ENCODE peak calls at places on chromosomes 1 and 21, in five cellular contexts. B is psoas muscle, F is epithelial cell of esophagus, X is left ventricle myocardium inferior, L is cardiac muscle cell. W is an unnamed sample.

GRCh38 chr1:81690881-81691453 is 109.8 kb upstream of the ADGRL2 start:
- DNase-seq in B (no peak), L (no peak), X (no peak), F (no peak), W (no peak)

GRCh38 chr1:30816211-30817082 is 58.9 kb upstream of the LAPTM5 start:
- DNase-seq in X (peak; percentile 44), L (peak; percentile 74), F (peak; percentile 90), B (peak; percentile 33), W (no peak)

GRCh38 chr1:44775930-44776748 is 799 bp downstream of the RPS8 start:
- DNase-seq in B (no peak), X (no peak), L (peak; percentile 15), F (peak; percentile 30), W (peak; percentile 53)

GRCh38 chr1:228084325-228084724 is 1.8 kb downstream of the ARF1 start:
- DNase-seq in F (peak; percentile 86), B (peak; percentile 7), L (no peak), X (no peak), W (peak; percentile 66)

GRCh38 chr1:7471836-7472235 is 299.3 kb upstream of the VAMP3 start:
- DNase-seq in L (no peak), X (no peak), B (no peak), F (peak; percentile 27), W (no peak)

GRCh38 chr1:205927247-205927646 is 16.0 kb downstream of the SLC26A9 start:
- DNase-seq in F (no peak), L (no peak), X (no peak), B (no peak), W (no peak)

GRCh38 chr1:169595764-169596711 is 9.8 kb upstream of the F5 start:
- DNase-seq in L (peak; percentile 80), F (peak; percentile 77), B (no peak), X (no peak), W (peak; percentile 56)

GRCh38 chr1:167428418-167428817 is 89.9 kb downstream of the CD247 start:
- DNase-seq in B (no peak), F (no peak), L (no peak), X (no peak), W (no peak)

GRCh38 chr1:2543543-2544092 is 12.6 kb upstream of the TNFRSF14 start:
- DNase-seq in F (no peak), L (peak; percentile 46), X (no peak), B (no peak), W (peak; percentile 18)

GRCh38 chr1:170593612-170594011 is 61.6 kb downstream of the GORAB start:
- DNase-seq in X (no peak), L (no peak), F (no peak), B (no peak), W (no peak)

GRCh38 chr21:37742532-37742931 is 173.7 kb downstream of the KCNJ6 start:
- DNase-seq in L (no peak), B (no peak), X (no peak), F (peak; percentile 37), W (no peak)

GRCh38 chr1:38287036-38287435 is 240.4 kb upstream of the POU3F1 start:
- DNase-seq in F (peak; percentile 11), B (no peak), L (no peak), X (no peak), W (no peak)

GRCh38 chr1:167797005-167797404 is 75.2 kb downstream of the MPZL1 start:
- DNase-seq in B (peak; percentile 75), X (peak; percentile 76), F (peak; percentile 98), L (peak; percentile 77), W (no peak)

GRCh38 chr21:41899431-41900202 is 20.5 kb upstream of the PRDM15 start:
- DNase-seq in F (no peak), L (no peak), B (no peak), X (no peak), W (no peak)

GRCh38 chr21:26949830-26950229 is 17.1 kb downstream of the ADAMTS5 start:
- DNase-seq in B (no peak), X (no peak), L (no peak), F (no peak), W (no peak)

GRCh38 chr1:209927466-209927865 is 10.6 kb upstream of the SYT14 start:
- DNase-seq in X (no peak), B (no peak), L (no peak), F (no peak), W (no peak)

GRCh38 chr21:39660191-39660590 is 47.5 kb downstream of the B3GALT5 start:
- DNase-seq in X (peak; percentile 35), B (no peak), L (no peak), F (no peak), W (no peak)

GRCh38 chr1:145708063-145708462 is 895 bp upstream of the PDZK1 start:
- DNase-seq in F (no peak), L (no peak), B (no peak), X (no peak), W (peak; percentile 47)

GRCh38 chr1:109239580-109240068 is 9.7 kb upstream of the CELSR2 start:
- DNase-seq in X (no peak), B (no peak), F (peak; percentile 87), L (peak; percentile 67), W (peak; percentile 51)

GRCh38 chr1:159869173-159869572 is 6.7 kb upstream of the VSIG8 start:
- DNase-seq in L (no peak), X (no peak), B (no peak), F (peak; percentile 88), W (no peak)

GRCh38 chr21:16358021-16358420 is 628.2 kb downstream of the USP25 start:
- DNase-seq in L (no peak), X (no peak), F (no peak), B (no peak), W (no peak)

GRCh38 chr1:229781453-229781852 is 155.4 kb downstream of the URB2 start:
- DNase-seq in X (no peak), L (no peak), F (peak; percentile 7), B (peak; percentile 15), W (peak; percentile 4)

GRCh38 chr1:229185913-229186312 is 85.0 kb upstream of the RAB4A start:
- DNase-seq in X (no peak), L (no peak), F (no peak), B (no peak), W (no peak)

GRCh38 chr1:67355745-67356424 is 48.2 kb downstream of the IL12RB2 start:
- DNase-seq in F (peak; percentile 91), X (no peak), B (no peak), L (no peak), W (no peak)

GRCh38 chr1:155910621-155911121 is 478 bp downstream of the RIT1 start:
- DNase-seq in B (no peak), X (no peak), L (peak; percentile 26), F (peak; percentile 31), W (peak; percentile 49)

GRCh38 chr1:155911156-155912055 is at the start of gene RIT1:
- DNase-seq in B (peak; percentile 87), F (peak; percentile 79), X (peak; percentile 89), L (peak; percentile 90), W (peak; percentile 92)

GRCh38 chr1:155913969-155914757 is 3.0 kb upstream of the RIT1 start:
- DNase-seq in X (no peak), B (no peak), L (no peak), F (no peak), W (no peak)

GRCh38 chr1:155912056-155912536 is 947 bp upstream of the RIT1 start:
- DNase-seq in F (peak; percentile 27), B (no peak), L (no peak), X (no peak), W (no peak)

DNA sequence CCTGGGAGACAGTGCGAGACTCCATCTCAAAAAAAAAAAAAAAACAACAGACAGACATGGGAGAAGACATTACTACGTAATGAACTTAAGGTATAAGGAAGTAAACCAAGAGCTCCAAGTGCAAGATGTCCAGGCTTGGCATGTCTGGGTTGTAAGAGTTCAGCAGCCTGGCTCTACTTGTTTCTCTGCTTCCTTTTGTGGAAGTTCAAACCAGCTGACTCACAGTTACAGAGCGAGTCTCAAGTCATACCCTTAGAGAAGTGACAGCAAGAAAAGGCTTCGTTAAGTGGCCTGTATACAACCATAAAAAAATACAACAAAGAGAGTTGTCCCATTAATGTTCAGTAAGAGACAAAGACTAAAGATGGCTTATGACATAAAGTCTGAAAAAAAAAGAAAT is 1.3 kb downstream of the RIT1 start:
- DNase-seq in L (no peak), X (no peak), B (no peak), F (peak; percentile 91), W (no peak)
- H3K4me3 ChIP-seq in L (peak overlapping the region; percentile 91), X (peak overlapping the region; percentile 82), B (peak overlapping the region; percentile 74), F (peak overlapping the region; percentile 69), W (peak overlapping the region; percentile 82)

DNA sequence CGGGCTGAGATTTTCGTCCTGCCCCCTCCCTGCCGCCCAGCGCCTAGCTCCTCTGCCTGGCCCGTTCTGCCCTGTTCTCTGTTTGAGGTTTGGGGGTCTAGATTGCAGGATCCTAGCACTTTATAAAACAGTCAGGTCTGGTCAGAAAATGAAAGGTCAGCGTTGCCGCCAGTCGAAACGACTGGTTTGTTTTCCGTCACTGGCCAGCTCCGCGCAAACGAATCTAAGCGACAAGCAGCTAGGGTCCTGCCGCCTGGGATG is 4.4 kb downstream of the GFI1 start:
- DNase-seq in X (no peak), L (peak; percentile 50), B (no peak), F (no peak), W (no peak)
- H3K4me3 ChIP-seq in X (peak overlapping the region; percentile 69), L (peak overlapping the region; percentile 6), B (peak overlapping the region; percentile 68), F (no peak overlapping the region), W (peak overlapping the region; percentile 94)

DNA sequence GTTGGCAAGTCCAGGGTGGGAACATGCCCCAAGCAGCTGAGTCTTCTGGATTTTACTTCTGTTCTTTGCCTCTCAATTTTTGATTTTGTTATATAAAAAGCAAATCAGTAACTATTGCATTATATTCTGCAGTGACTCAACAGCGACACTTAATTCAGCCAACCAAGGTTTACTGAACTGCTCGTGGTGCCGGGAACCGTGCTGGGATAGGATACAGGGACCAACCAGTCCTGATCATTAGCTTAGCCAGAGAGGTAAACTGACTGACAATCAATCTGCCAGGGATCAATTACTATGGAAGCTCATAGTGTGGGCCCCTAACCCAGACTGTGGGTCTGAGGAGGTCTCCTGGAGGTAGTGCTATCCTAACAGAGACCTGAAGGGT is 68.4 kb upstream of the ZNF281 start:
- DNase-seq in L (no peak), F (no peak), B (no peak), X (no peak), W (no peak)
- H3K4me3 ChIP-seq in L (no peak overlapping the region), F (no peak overlapping the region), B (no peak overlapping the region), X (no peak overlapping the region), W (no peak overlapping the region)

DNA sequence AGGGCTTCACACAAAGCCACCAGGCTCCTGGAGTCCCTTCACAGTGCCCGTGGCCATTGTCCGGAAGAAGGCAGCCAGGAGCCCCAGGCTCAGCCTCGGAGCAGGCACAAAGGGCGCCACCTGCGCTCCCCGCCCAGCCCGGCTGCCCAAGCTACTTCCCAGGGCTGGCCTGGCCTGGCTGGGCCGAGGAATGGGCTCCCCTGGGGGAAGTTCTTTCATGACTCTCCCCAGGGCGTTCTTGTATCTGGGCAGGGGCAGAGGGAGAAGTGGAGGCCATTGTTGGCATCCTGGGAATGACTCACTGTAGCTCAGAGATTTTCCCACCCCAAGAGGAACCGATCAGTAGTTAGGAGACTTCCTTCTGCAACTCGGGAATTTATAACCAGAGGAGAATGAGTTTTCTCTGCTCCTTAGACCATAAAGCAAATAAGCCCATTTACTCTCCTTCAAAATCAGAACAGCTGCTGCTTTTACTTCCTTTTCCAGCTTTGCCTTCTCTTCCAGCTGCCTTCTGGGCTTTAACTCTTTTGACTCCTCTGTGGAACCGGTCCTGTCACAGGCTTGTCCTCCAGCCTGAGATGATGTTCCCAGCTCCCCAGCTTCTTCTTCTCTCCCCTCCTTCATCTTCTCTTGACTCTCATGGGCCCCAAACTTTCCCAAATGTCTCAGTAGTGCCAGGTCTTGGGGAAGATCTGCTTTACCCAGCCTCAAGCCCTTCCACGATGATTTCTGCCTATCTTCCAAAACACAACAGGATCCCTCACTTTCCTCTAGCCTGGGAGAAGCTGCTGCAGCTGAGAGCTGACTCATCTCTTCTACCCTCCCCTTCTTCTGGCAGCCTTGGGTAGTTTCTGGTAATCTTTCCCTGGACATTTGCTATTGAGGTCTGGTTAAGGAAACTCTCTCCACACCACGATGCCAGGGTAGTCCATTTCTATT is 118.7 kb upstream of the CD34 start:
- DNase-seq in X (no peak), F (no peak), L (no peak), B (no peak), W (no peak)
- H3K4me3 ChIP-seq in X (peak overlapping the region; percentile 18), F (no peak overlapping the region), L (no peak overlapping the region), B (no peak overlapping the region), W (no peak overlapping the region)